ENCODE peak calls at places on chromosomes 7 and 10, in eight cellular contexts. V is upper lobe of right lung, W is foreskin keratinocyte, S is A549, F is testis, K is cardiac muscle cell, G is uterus, N is Peyer's patch. R is an unnamed sample.

GRCh38 chr10:79179404-79180309 is 110.9 kb downstream of the ZMIZ1 start:
- DNase-seq in K (no peak), G (no peak), F (no peak), W (no peak), V (no peak), N (no peak), S (no peak), R (no peak)

GRCh38 chr10:58993480-58994221 is 182.8 kb upstream of the PHYHIPL start:
- DNase-seq in S (no peak), W (no peak), V (no peak), N (no peak), K (no peak), G (no peak), F (no peak), R (no peak)

GRCh38 chr7:158365332-158365731 is 222.3 kb downstream of the PTPRN2 start:
- DNase-seq in V (peak), N (peak), S (no peak), W (no peak), G (no peak), F (no peak), K (no peak), R (no peak)

GRCh38 chr7:29189743-29190201 is 4.8 kb upstream of the CHN2 start:
- DNase-seq in K (peak), W (peak), G (peak), V (peak), S (peak), F (peak), N (peak), R (peak)

GRCh38 chr10:124736491-124737136 is 7.6 kb downstream of the FAM53B start:
- DNase-seq in W (peak), V (peak), N (peak), K (peak), G (peak), F (peak), S (peak), R (peak)

GRCh38 chr7:38506756-38507155 is 124.4 kb downstream of the AMPH start:
- DNase-seq in S (no peak), W (no peak), N (no peak), G (peak), V (no peak), K (no peak), F (no peak), R (no peak)

GRCh38 chr10:22783807-22784206 is 69.4 kb upstream of the PIP4K2A start:
- DNase-seq in W (no peak), N (no peak), F (no peak), V (no peak), G (no peak), K (no peak), S (no peak), R (no peak)

GRCh38 chr10:97683556-97684357 is 3.3 kb downstream of the AVPI1 start:
- DNase-seq in F (peak), W (peak), N (peak), S (peak), G (no peak), K (no peak), V (no peak), R (no peak)

GRCh38 chr10:79145517-79146470 is 77.0 kb downstream of the ZMIZ1 start:
- DNase-seq in S (no peak), G (no peak), V (no peak), W (no peak), K (no peak), N (no peak), F (no peak), R (peak)

GRCh38 chr7:27303021-27303420 is 60.4 kb downstream of the EVX1 start:
- DNase-seq in K (no peak), W (peak), N (no peak), G (no peak), F (peak), V (no peak), S (no peak), R (no peak)

GRCh38 chr10:47412869-47413268 is 28.8 kb upstream of the ZNF488 start:
- DNase-seq in K (no peak), N (no peak), S (peak), W (no peak), F (no peak), V (no peak), G (no peak), R (no peak)

GRCh38 chr10:52314007-52314821 is at the start of gene DKK1:
- DNase-seq in V (peak), N (peak), S (peak), G (no peak), F (peak), K (peak), W (peak), R (peak)

GRCh38 chr7:97145068-97145467 is 27.6 kb downstream of the SDHAF3 start:
- DNase-seq in K (no peak), V (no peak), F (no peak), G (no peak), S (peak), N (no peak), W (no peak), R (no peak)

GRCh38 chr7:44231088-44231487 is 30.3 kb downstream of the YKT6 start:
- DNase-seq in V (no peak), G (no peak), F (no peak), S (no peak), W (no peak), K (no peak), N (no peak), R (no peak)

GRCh38 chr10:6144609-6145413 is 56.0 kb downstream of the RBM17 start:
- DNase-seq in V (peak), K (peak), W (peak), S (peak), G (peak), F (peak), N (peak), R (peak)

GRCh38 chr7:116834815-116835533 is 27.4 kb upstream of the CAPZA2 start:
- DNase-seq in S (peak), K (peak), G (no peak), W (peak), V (no peak), N (peak), F (peak), R (no peak)

GRCh38 chr10:79399242-79399831 is 46.1 kb downstream of the ZCCHC24 start:
- DNase-seq in S (no peak), W (no peak), F (peak), N (peak), K (peak), V (peak), G (peak), R (peak)

GRCh38 chr7:117127585-117128168 is 174.4 kb downstream of the ST7 start:
- DNase-seq in K (peak), N (peak), G (peak), F (peak), S (peak), W (peak), V (no peak), R (no peak)

GRCh38 chr7:125074141-125074540 is 144.5 kb upstream of the POT1 start:
- DNase-seq in N (no peak), K (no peak), V (no peak), S (no peak), W (peak), G (no peak), F (no peak), R (no peak)

GRCh38 chr10:74586088-74586585 is 240.3 kb upstream of the KAT6B start:
- DNase-seq in G (no peak), K (peak), S (peak), F (no peak), V (no peak), W (no peak), N (peak), R (no peak)

GRCh38 chr10:11551915-11552602 is 59.4 kb downstream of the USP6NL start:
- DNase-seq in G (no peak), F (no peak), K (no peak), W (peak), N (no peak), S (peak), V (no peak), R (no peak)

GRCh38 chr7:81682873-81683272 is 87.0 kb downstream of the HGF start:
- DNase-seq in F (no peak), V (no peak), W (no peak), G (no peak), N (no peak), K (peak), S (no peak), R (no peak)

GRCh38 chr10:113479346-113480080 is 73.3 kb upstream of the HABP2 start:
- DNase-seq in V (no peak), G (no peak), S (no peak), W (no peak), F (no peak), K (no peak), N (no peak), R (no peak)

GRCh38 chr10:56856569-56856968 is 495.5 kb upstream of the ZWINT start:
- DNase-seq in V (no peak), N (no peak), K (no peak), G (no peak), S (no peak), W (peak), F (no peak), R (no peak)

GRCh38 chr7:149226840-149227494 is 12.5 kb upstream of the ZNF212 start:
- DNase-seq in S (no peak), V (no peak), N (peak), W (no peak), K (no peak), G (no peak), F (no peak), R (no peak)

GRCh38 chr7:99422625-99423024 is 13.9 kb downstream of the BUD31 start:
- DNase-seq in N (no peak), F (no peak), G (no peak), W (no peak), V (no peak), S (no peak), K (no peak), R (peak)

GRCh38 chr10:90007226-90007625 is 305.8 kb downstream of the KIF20B start:
- DNase-seq in K (no peak), N (no peak), G (no peak), F (no peak), W (peak), S (no peak), V (no peak), R (no peak)

GRCh38 chr7:112411186-112411795 is 39.0 kb upstream of the IFRD1 start:
- DNase-seq in G (no peak), W (no peak), F (peak), K (peak), V (no peak), S (peak), N (no peak), R (no peak)

GRCh38 chr10:59624951-59625350 is 84.7 kb downstream of the SLC16A9 start:
- DNase-seq in K (no peak), N (no peak), W (no peak), S (no peak), G (no peak), V (no peak), F (no peak), R (no peak)

GRCh38 chr10:35735412-35735811 is 93.3 kb upstream of the FZD8 start:
- DNase-seq in K (no peak), W (peak), S (peak), N (no peak), V (no peak), F (no peak), G (no peak), R (no peak)

GRCh38 chr7:562789-563628 is 43.4 kb upstream of the PDGFA start:
- DNase-seq in W (no peak), S (no peak), F (no peak), K (no peak), G (no peak), N (no peak), V (no peak), R (no peak)

GRCh38 chr7:74372511-74373111 is 81.1 kb upstream of the GTF2IRD1 start:
- DNase-seq in V (no peak), K (no peak), W (no peak), F (peak), N (no peak), S (no peak), G (peak), R (no peak)

GRCh38 chr7:29095666-29096560 is 50.4 kb downstream of the CPVL start:
- DNase-seq in F (no peak), W (no peak), S (no peak), G (no peak), V (no peak), K (no peak), N (no peak), R (no peak)

GRCh38 chr10:80465839-80466590 is 11.9 kb downstream of the TSPAN14 start:
- DNase-seq in S (no peak), K (no peak), W (no peak), G (no peak), N (peak), F (no peak), V (no peak), R (no peak)

GRCh38 chr10:80462986-80463741 is 9.1 kb downstream of the TSPAN14 start:
- DNase-seq in N (peak), G (no peak), F (no peak), W (peak), S (no peak), K (no peak), V (no peak), R (no peak)

GRCh38 chr10:80463868-80464267 is 9.8 kb downstream of the TSPAN14 start:
- DNase-seq in F (no peak), K (no peak), S (no peak), G (no peak), V (no peak), N (peak), W (no peak), R (no peak)

GRCh38 chr10:80466724-80467326 is 12.7 kb downstream of the TSPAN14 start:
- DNase-seq in G (no peak), W (no peak), V (no peak), F (no peak), N (no peak), S (no peak), K (no peak), R (no peak)

GRCh38 chr10:80464557-80465466 is 10.7 kb downstream of the TSPAN14 start:
- DNase-seq in V (no peak), F (peak), K (peak), N (peak), S (no peak), G (no peak), W (no peak), R (no peak)
- H3K27ac ChIP-seq in V (peak), F (peak), K (peak), N (peak), S (peak), G (peak), W (peak), R (peak)

DNA sequence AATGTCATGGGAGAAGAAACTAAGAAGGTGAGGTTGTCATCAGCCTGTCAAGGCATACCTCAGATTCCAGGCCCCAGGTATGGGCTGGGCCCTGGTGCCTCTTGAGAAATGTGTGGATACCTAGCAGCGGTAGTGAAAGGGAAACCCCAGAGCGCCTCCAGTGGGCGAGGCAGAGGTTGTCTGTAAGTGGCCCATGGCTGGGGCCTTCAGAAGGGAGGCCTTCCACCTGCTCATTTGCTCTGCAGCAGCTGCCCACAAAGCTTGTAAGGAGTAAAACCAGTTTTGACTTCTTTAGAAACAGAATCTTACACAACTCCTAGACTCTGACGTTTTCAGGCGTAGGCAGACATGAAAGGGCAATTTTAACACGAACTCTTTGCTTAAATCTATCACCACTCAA is 509.9 kb downstream of the PARD3 start:
- DNase-seq in N (no peak), W (peak), G (no peak), F (no peak), V (peak), S (peak), K (peak), R (peak)
- TF ChIP-seq CTCF in N (no peak), W (peak), G (no peak), F (no peak), V (peak), S (no peak), K (no peak), R (peak)

GRCh38 chr10:72122221-72122620 is 33.9 kb upstream of the SPOCK2 start:
- DNase-seq in F (no peak), W (no peak), G (no peak), S (no peak), K (no peak), N (no peak), V (no peak), R (no peak)
- H3K27ac ChIP-seq in F (no peak), W (no peak), G (no peak), S (no peak), K (no peak), N (no peak), V (no peak), R (no peak)

GRCh38 chr10:65358565-65358964 is 1567.3 kb upstream of the LRRTM3 start:
- DNase-seq in N (no peak), S (peak), G (no peak), W (no peak), K (peak), F (peak), V (no peak), R (no peak)
- TF ChIP-seq CTCF in N (no peak), S (peak), G (no peak), W (peak), K (peak), F (no peak), V (peak), R (peak)

GRCh38 chr7:47269466-47269836 is 312.5 kb downstream of the TNS3 start:
- DNase-seq in V (peak), N (no peak), W (no peak), K (no peak), S (no peak), F (no peak), G (no peak), R (no peak)

GRCh38 chr7:47266799-47267198 is 315.1 kb downstream of the TNS3 start:
- DNase-seq in G (no peak), V (peak), W (no peak), K (no peak), N (peak), F (no peak), S (peak), R (no peak)

GRCh38 chr7:47266131-47266706 is 315.7 kb downstream of the TNS3 start:
- DNase-seq in V (peak), G (peak), N (peak), S (peak), K (peak), W (peak), F (peak), R (peak)

GRCh38 chr7:47267346-47267745 is 314.6 kb downstream of the TNS3 start:
- DNase-seq in G (no peak), W (no peak), S (no peak), K (no peak), N (peak), F (no peak), V (peak), R (no peak)

GRCh38 chr7:47268826-47269465 is 313.0 kb downstream of the TNS3 start:
- DNase-seq in G (no peak), S (no peak), V (no peak), W (no peak), K (no peak), F (no peak), N (no peak), R (no peak)
- H3K27ac ChIP-seq in G (no peak), S (no peak), V (no peak), W (no peak), K (no peak), F (no peak), N (no peak), R (no peak)

GRCh38 chr7:3927446-3928110 is 626.5 kb downstream of the SDK1 start:
- DNase-seq in G (no peak), V (no peak), N (no peak), W (no peak), S (no peak), F (no peak), K (no peak), R (no peak)

GRCh38 chr7:3922175-3922635 is 621.2 kb downstream of the SDK1 start:
- DNase-seq in W (peak), G (no peak), S (peak), K (peak), V (no peak), F (peak), N (peak), R (peak)

GRCh38 chr7:3923307-3923918 is 622.4 kb downstream of the SDK1 start:
- DNase-seq in S (no peak), W (no peak), V (no peak), F (no peak), G (no peak), K (no peak), N (no peak), R (no peak)

GRCh38 chr7:3928727-3929515 is 627.9 kb downstream of the SDK1 start:
- DNase-seq in W (no peak), F (no peak), G (no peak), N (no peak), S (no peak), K (no peak), V (no peak), R (no peak)

GRCh38 chr7:3924277-3924676 is 623.2 kb downstream of the SDK1 start:
- DNase-seq in N (no peak), F (no peak), G (no peak), S (no peak), K (no peak), W (no peak), V (no peak), R (no peak)
- TF ChIP-seq CTCF in N (no peak), F (no peak), G (no peak), S (no peak), K (no peak), W (no peak), V (no peak), R (no peak)

GRCh38 chr7:2516194-2516555 is 3.4 kb upstream of the LFNG start:
- DNase-seq in N (no peak), S (peak), W (no peak), K (no peak), G (no peak), F (no peak), V (no peak), R (no peak)
- H3K27ac ChIP-seq in N (no peak), S (peak), W (no peak), K (no peak), G (no peak), F (no peak), V (no peak), R (no peak)

GRCh38 chr10:119029613-119030420 is at the start of gene NANOS1:
- DNase-seq in N (no peak), S (peak), W (no peak), K (peak), G (no peak), F (no peak), V (no peak), R (no peak)
- TF ChIP-seq CTCF in N (no peak), S (no peak), W (no peak), K (no peak), G (no peak), F (no peak), V (no peak), R (no peak)

DNA sequence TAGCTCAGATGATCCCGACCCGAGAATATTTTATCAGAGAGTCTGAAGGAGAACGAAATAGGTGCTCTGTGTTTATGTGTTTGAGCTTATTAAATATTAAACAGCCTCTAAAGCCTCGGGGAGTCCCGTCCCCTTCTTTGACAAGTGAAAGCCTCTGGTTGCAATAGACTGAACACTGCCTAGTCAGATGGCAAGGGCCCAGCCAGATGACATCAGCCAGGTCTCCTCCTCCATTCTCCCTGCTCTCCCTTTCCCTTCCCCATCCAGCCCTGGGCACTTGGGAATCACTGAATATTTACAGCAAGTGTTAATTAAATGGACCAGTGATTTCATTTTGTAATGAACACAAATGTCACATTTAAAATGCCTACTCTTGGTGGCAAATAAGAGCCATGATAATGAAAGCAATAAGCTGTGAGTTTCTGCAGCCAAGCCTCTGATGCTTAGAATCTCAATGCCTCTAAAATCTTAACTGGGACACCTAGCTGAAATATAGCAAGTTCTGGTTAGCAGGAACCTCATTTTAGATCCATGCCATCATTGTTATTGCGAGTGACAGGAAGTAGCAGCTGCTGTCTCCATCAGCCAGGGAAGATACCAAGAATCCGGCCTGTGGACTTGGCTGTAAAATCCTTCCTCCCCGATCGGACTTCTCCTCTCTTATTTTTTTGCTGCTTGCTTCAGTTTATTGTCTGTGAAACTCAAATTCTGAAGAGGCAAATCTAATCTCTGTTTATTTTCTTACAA is 202.1 kb downstream of the PRPF18 start:
- DNase-seq in S (no peak), N (peak), W (no peak), V (no peak), F (no peak), G (peak), K (no peak), R (peak)
- H3K27ac ChIP-seq in S (no peak), N (peak), W (no peak), V (peak), F (no peak), G (peak), K (no peak), R (peak)